ENCODE peak calls at places on chromosomes 4 and X, in four cellular contexts. C is choroid plexus epithelial cell, Z is adipocyte, O is endodermal cell. E is an unnamed sample.

GRCh38 chrX:20514358-20514757 is 247.6 kb upstream of the RPS6KA3 start:
- DNase-seq in Z (peak; percentile 48), C (peak; percentile 65), O (no peak), E (no peak)

GRCh38 chr4:6875431-6875831 is 34.2 kb upstream of the TBC1D14 start:
- DNase-seq in C (no peak), Z (no peak), O (no peak), E (no peak)

GRCh38 chrX:13716905-13717304 is 17.5 kb downstream of the TRAPPC2 start:
- DNase-seq in Z (no peak), C (no peak), O (no peak), E (no peak)

GRCh38 chrX:9865804-9866471 is 79.7 kb downstream of the SHROOM2 start:
- DNase-seq in Z (no peak), C (no peak), O (no peak), E (no peak)

GRCh38 chr4:76950846-76951321 is 1.3 kb downstream of the SEPTIN11 start:
- DNase-seq in O (no peak), Z (no peak), C (peak; percentile 67), E (no peak)

GRCh38 chr4:119623025-119623424 is 5.6 kb downstream of the PDE5A start:
- DNase-seq in C (peak; percentile 73), Z (peak; percentile 65), O (no peak), E (no peak)

GRCh38 chr4:111961806-111962205 is 183.4 kb upstream of the FAM241A start:
- DNase-seq in Z (no peak), O (no peak), C (no peak), E (no peak)

GRCh38 chrX:47169273-47169672 is 24.3 kb downstream of the RBM10 start:
- DNase-seq in O (no peak), C (no peak), Z (no peak), E (no peak)

GRCh38 chr4:57104706-57105560 is 5.3 kb downstream of the IGFBP7 start:
- DNase-seq in Z (peak; percentile 47), C (peak; percentile 54), O (no peak), E (no peak)

GRCh38 chrX:153953342-153953830 is 8.9 kb upstream of the RENBP start:
- DNase-seq in O (peak; percentile 92), Z (peak; percentile 74), C (peak; percentile 62), E (peak; percentile 89)

GRCh38 chr4:73224886-73225285 is 33.7 kb downstream of the ANKRD17 start:
- DNase-seq in Z (no peak), O (no peak), C (no peak), E (no peak)

GRCh38 chr4:173486714-173487392 is 43.2 kb downstream of the HAND2 start:
- DNase-seq in O (no peak), Z (no peak), C (no peak), E (no peak)

GRCh38 chr4:84499065-84499982 is at the start of gene NKX6-1:
- DNase-seq in O (peak; percentile 96), Z (peak; percentile 94), C (peak; percentile 88), E (peak; percentile 86)

GRCh38 chrX:95903490-95903889 is 781.2 kb upstream of the DIAPH2 start:
- DNase-seq in O (peak; percentile 76), C (peak; percentile 5), Z (no peak), E (no peak)

GRCh38 chr4:144709793-144710525 is 64.0 kb downstream of the HHIP start:
- DNase-seq in Z (no peak), C (peak; percentile 40), O (no peak), E (no peak)

GRCh38 chrX:1554469-1555210 is 17.7 kb upstream of the P2RY8 start:
- DNase-seq in O (no peak), C (no peak), Z (no peak), E (no peak)

GRCh38 chr4:152485726-152486276 is 50.1 kb downstream of the FBXW7 start:
- DNase-seq in Z (peak; percentile 70), C (peak; percentile 93), O (no peak), E (no peak)

GRCh38 chrX:31715675-31716074 is 643.8 kb upstream of the FTHL17 start:
- DNase-seq in C (no peak), Z (no peak), O (no peak), E (no peak)

GRCh38 chr4:44016582-44017421 is 431.8 kb downstream of the KCTD8 start:
- DNase-seq in O (no peak), C (peak; percentile 6), Z (no peak), E (no peak)

GRCh38 chr4:101229116-101229515 is 118.2 kb downstream of the PPP3CA start:
- DNase-seq in C (peak; percentile 84), Z (peak; percentile 57), O (no peak), E (no peak)

GRCh38 chr4:59818656-59819055 is 1381.5 kb upstream of the ADGRL3 start:
- DNase-seq in Z (no peak), O (no peak), C (no peak), E (no peak)

GRCh38 chr4:147546341-147546740 is 65.4 kb downstream of the EDNRA start:
- DNase-seq in C (peak; percentile 95), O (no peak), Z (peak; percentile 77), E (peak; percentile 66)

GRCh38 chr4:3372933-3373465 is 68.8 kb upstream of the HGFAC start:
- DNase-seq in Z (no peak), C (no peak), O (no peak), E (peak; percentile 52)

GRCh38 chrX:123976671-123977316 is 15.3 kb downstream of the STAG2 start:
- DNase-seq in Z (peak; percentile 62), C (peak; percentile 66), O (no peak), E (no peak)

GRCh38 chr4:72442715-72443114 is 126.3 kb downstream of the ADAMTS3 start:
- DNase-seq in C (no peak), Z (no peak), O (no peak), E (no peak)

GRCh38 chr4:167218022-167218608 is 16.2 kb downstream of the SPOCK3 start:
- DNase-seq in C (no peak), Z (no peak), O (no peak), E (no peak)

GRCh38 chr4:101421393-101421792 is 74.1 kb upstream of the PPP3CA start:
- DNase-seq in C (peak; percentile 5), O (no peak), Z (peak; percentile 61), E (no peak)

GRCh38 chrX:27186671-27187070 is 276.5 kb downstream of the PPP4R3C start:
- DNase-seq in O (peak; percentile 58), Z (peak; percentile 29), C (peak; percentile 54), E (no peak)
- H3K4me3 ChIP-seq in O (no peak overlapping the region), Z (no peak overlapping the region), C (no peak overlapping the region), E (no peak overlapping the region)

GRCh38 chrX:6002056-6002455 is 226.6 kb downstream of the NLGN4X start:
- DNase-seq in Z (no peak), C (no peak), O (no peak), E (no peak)
- H3K4me3 ChIP-seq in Z (no peak overlapping the region), C (no peak overlapping the region), O (no peak overlapping the region), E (no peak overlapping the region)

GRCh38 chrX:119606508-119607389 is 525 bp upstream of the NKRF start:
- DNase-seq in O (no peak), Z (no peak), C (peak; percentile 60), E (no peak)

GRCh38 chrX:119605739-119606507 is at the start of gene NKRF:
- DNase-seq in O (peak; percentile 94), Z (peak; percentile 94), C (peak; percentile 93), E (peak; percentile 68)

GRCh38 chrX:119604778-119605177 is 1.4 kb downstream of the NKRF start:
- DNase-seq in Z (no peak), C (peak; percentile 4), O (no peak), E (no peak)

GRCh38 chrX:119602701-119603255 is 3.4 kb downstream of the NKRF start:
- DNase-seq in Z (no peak), O (no peak), C (no peak), E (no peak)

GRCh38 chrX:119605398-119605738 is 856 bp downstream of the NKRF start:
- DNase-seq in C (peak; percentile 2), O (no peak), Z (peak; percentile 15), E (no peak)
- H3K4me3 ChIP-seq in C (peak overlapping the region; percentile 89), O (peak overlapping the region; percentile 85), Z (peak overlapping the region; percentile 83), E (peak overlapping the region; percentile 77)

DNA sequence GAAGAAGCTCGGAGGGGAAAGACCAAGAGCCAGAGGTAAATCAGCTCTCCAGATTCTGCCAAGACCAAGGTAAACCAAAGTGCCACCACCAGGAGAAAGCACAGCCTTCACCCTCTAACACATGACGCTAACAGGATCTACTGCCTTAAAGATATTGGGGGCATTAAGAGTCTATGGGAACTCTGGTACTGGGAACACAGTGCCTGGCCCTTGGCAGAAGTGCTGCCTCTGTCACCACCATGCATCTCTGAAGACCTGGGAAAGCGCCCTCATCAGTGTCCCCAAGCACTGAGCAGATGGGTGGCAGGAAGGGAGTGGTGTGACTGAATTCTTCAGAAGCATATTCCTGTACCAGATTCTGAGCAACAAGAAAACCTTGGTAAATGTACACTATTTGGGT is 1.3 kb downstream of the QDPR start:
- DNase-seq in O (no peak), Z (no peak), C (no peak), E (no peak)
- H3K4me3 ChIP-seq in O (peak overlapping the region; percentile 74), Z (peak overlapping the region; percentile 83), C (no peak overlapping the region), E (peak overlapping the region; percentile 100)

DNA sequence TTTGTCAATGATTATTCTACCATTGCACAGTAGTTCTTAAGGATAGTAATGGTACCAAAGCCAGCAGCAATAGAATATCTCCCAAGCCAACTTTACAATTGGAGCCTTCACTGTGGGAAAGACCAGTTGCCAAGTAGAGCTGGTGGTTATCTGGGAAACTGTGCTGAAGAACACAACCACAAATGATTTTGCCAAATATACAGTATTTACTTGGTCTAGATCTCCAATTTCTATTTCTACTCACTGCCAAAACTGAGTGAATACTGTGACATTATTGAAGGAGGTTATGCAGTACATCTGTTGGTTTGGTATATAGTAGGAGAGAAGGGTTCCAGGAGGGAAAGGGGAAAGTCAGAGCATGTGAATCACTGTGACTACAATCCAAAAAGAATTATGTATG is 3.8 kb downstream of the TET2 start:
- DNase-seq in O (no peak), C (no peak), Z (no peak), E (no peak)
- H3K4me3 ChIP-seq in O (no peak overlapping the region), C (no peak overlapping the region), Z (no peak overlapping the region), E (no peak overlapping the region)

GRCh38 chr4:54077812-54078211 is 13.4 kb upstream of the CHIC2 start:
- DNase-seq in Z (peak; percentile 51), O (no peak), C (peak; percentile 51), E (no peak)
- H3K4me3 ChIP-seq in Z (no peak overlapping the region), O (no peak overlapping the region), C (no peak overlapping the region), E (no peak overlapping the region)